ENCODE peak calls at places on chromosomes 13 and 19, in four cellular contexts. G is neural progenitor cell, Y is gastrocnemius medialis, X is kidney epithelial cell. O is an unnamed sample.

GRCh38 chr13:21231426-21231945 is 55.0 kb downstream of the MRPL57 start:
- DNase-seq in X (no peak), G (no peak), Y (no peak), O (no peak)

GRCh38 chr19:10878253-10878652 is 6.9 kb downstream of the CARM1 start:
- DNase-seq in G (no peak), X (no peak), Y (no peak), O (no peak)

GRCh38 chr19:40610396-40611064 is 9.4 kb downstream of the LTBP4 start:
- DNase-seq in G (peak; percentile 43), Y (peak; percentile 70), X (no peak), O (no peak)

GRCh38 chr13:69331245-69331644 is 776.4 kb upstream of the ATXN8OS start:
- DNase-seq in G (no peak), X (no peak), Y (no peak), O (no peak)

GRCh38 chr13:91308299-91308698 is 39.2 kb upstream of the MIR17HG start:
- DNase-seq in G (peak; percentile 31), Y (no peak), X (no peak), O (no peak)

GRCh38 chr19:51090471-51090870 is 7.8 kb upstream of the KLK14 start:
- DNase-seq in G (no peak), Y (no peak), X (no peak), O (no peak)

GRCh38 chr19:46606019-46606418 is 4.9 kb downstream of the CALM3 start:
- DNase-seq in G (no peak), Y (no peak), X (no peak), O (no peak)

GRCh38 chr13:90902255-90902654 is 445.2 kb upstream of the MIR17HG start:
- DNase-seq in X (no peak), Y (no peak), G (no peak), O (no peak)

GRCh38 chr13:43935878-43936277 is 56.2 kb downstream of the LACC1 start:
- DNase-seq in G (no peak), X (no peak), Y (no peak), O (no peak)

GRCh38 chr13:44904982-44905381 is 84.3 kb downstream of the NUFIP1 start:
- DNase-seq in Y (peak; percentile 79), X (peak; percentile 74), G (no peak), O (peak; percentile 96)

GRCh38 chr13:23433171-23434153 is at the start of gene SACS:
- DNase-seq in Y (peak; percentile 48), X (no peak), G (peak; percentile 95), O (no peak)

GRCh38 chr13:41917641-41918040 is 43.3 kb downstream of the VWA8 start:
- DNase-seq in Y (no peak), G (no peak), X (peak; percentile 12), O (no peak)

GRCh38 chr19:46784262-46785053 is 3.9 kb downstream of the SLC1A5 start:
- DNase-seq in Y (peak; percentile 26), X (peak; percentile 71), G (peak; percentile 74), O (no peak)

GRCh38 chr13:113398963-113399754 is 35.2 kb upstream of the GRTP1 start:
- DNase-seq in X (no peak), G (peak; percentile 61), Y (peak; percentile 28), O (no peak)

GRCh38 chr19:36009220-36009619 is 607 bp upstream of the SYNE4 start:
- DNase-seq in Y (no peak), G (peak; percentile 84), X (no peak), O (no peak)

GRCh38 chr13:91739751-91740150 is 341.3 kb downstream of the GPC5 start:
- DNase-seq in X (no peak), G (no peak), Y (no peak), O (no peak)

GRCh38 chr13:66992683-66993082 is 237.5 kb downstream of the PCDH9 start:
- DNase-seq in X (no peak), Y (no peak), G (no peak), O (no peak)

GRCh38 chr13:99055286-99056073 is 77.6 kb upstream of the DOCK9 start:
- DNase-seq in X (no peak), Y (no peak), G (peak; percentile 5), O (no peak)

GRCh38 chr13:21047591-21048282 is 13.6 kb downstream of the LATS2 start:
- DNase-seq in G (no peak), Y (no peak), X (no peak), O (no peak)

GRCh38 chr13:41568143-41568989 is 111.0 kb downstream of the RGCC start:
- DNase-seq in X (no peak), Y (no peak), G (no peak), O (no peak)

GRCh38 chr13:57748096-57748495 is 116.6 kb downstream of the PCDH17 start:
- DNase-seq in Y (no peak), G (no peak), X (peak; percentile 14), O (no peak)

GRCh38 chr19:49596954-49597702 is 6.1 kb downstream of the PRR12 start:
- DNase-seq in Y (no peak), G (no peak), X (no peak), O (no peak)
- TF ChIP-seq CTCF in Y (no peak), G (no peak), X (no peak), O (no peak)

GRCh38 chr19:15412832-15413231 is 6.0 kb downstream of the AKAP8L start:
- DNase-seq in Y (peak; percentile 12), G (no peak), X (no peak), O (no peak)
- H3K4me3 ChIP-seq in Y (peak overlapping the region; percentile 8), G (no peak overlapping the region), X (no peak overlapping the region), O (no peak overlapping the region)

GRCh38 chr13:49867834-49868233 is 68.3 kb downstream of the SPRYD7 start:
- DNase-seq in G (no peak), Y (no peak), X (no peak), O (no peak)

GRCh38 chr13:49865174-49865573 is 71.0 kb downstream of the SPRYD7 start:
- DNase-seq in Y (no peak), G (no peak), X (no peak), O (no peak)

GRCh38 chr13:49874430-49874829 is 61.7 kb downstream of the SPRYD7 start:
- DNase-seq in X (no peak), G (no peak), Y (no peak), O (no peak)

DNA sequence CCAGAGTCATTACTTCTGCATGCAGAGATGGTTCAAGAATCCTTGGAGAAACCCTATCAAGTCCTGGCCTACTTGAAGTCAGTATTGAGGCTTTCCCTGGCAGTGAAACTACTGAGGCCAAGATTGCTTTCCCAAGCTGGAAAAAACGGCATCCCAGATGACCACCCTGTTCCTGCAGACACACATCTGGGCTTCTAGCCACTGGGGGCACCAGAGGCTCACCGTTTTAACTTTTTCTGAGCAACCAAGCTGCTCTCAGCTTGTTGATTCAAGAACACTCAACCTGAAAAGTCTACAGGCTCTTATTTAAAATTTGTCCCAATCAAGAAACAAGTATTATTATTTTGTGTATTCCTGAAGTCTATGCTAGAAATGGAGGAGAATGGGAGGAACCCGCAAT is 66.6 kb downstream of the SPRYD7 start:
- DNase-seq in X (no peak), G (peak; percentile 57), Y (no peak), O (peak; percentile 9)
- TF ChIP-seq CTCF in X (peak; percentile 21), G (peak; percentile 57), Y (no peak), O (peak; percentile 61)

GRCh38 chr13:29504691-29505090 is 90.8 kb downstream of the SLC7A1 start:
- DNase-seq in X (no peak), G (no peak), Y (no peak), O (no peak)
- H3K4me3 ChIP-seq in X (no peak overlapping the region), G (no peak overlapping the region), Y (no peak overlapping the region), O (no peak overlapping the region)

DNA sequence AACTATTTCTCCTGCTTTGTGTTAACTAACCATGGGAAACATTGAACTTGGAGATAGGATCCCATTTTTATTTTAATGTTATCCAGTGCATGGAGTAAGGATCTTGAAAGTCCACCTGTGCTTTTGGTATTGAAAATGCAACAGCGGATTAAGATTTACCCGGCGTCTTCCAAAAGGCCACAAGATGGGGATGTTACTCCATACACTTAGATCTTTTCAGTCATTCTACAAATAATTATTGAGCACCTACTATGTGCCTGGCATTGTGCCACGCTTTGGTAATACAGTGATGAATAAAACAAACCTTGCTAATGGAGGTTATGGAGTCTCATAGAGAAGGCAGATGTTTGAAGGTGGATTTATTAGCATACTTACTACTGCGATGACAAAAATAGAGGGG is 56.9 kb downstream of the RFC3 start:
- DNase-seq in G (no peak), Y (no peak), X (no peak), O (no peak)
- TF ChIP-seq CTCF in G (peak; percentile 35), Y (no peak), X (no peak), O (no peak)

GRCh38 chr19:3880471-3881271 is at the start of gene ATCAY:
- DNase-seq in G (peak; percentile 91), Y (no peak), X (no peak), O (no peak)
- H3K4me3 ChIP-seq in G (peak within 1 kb of the TSS; percentile 83), Y (no peak within 1 kb of the TSS), X (no peak within 1 kb of the TSS), O (no peak within 1 kb of the TSS)

DNA sequence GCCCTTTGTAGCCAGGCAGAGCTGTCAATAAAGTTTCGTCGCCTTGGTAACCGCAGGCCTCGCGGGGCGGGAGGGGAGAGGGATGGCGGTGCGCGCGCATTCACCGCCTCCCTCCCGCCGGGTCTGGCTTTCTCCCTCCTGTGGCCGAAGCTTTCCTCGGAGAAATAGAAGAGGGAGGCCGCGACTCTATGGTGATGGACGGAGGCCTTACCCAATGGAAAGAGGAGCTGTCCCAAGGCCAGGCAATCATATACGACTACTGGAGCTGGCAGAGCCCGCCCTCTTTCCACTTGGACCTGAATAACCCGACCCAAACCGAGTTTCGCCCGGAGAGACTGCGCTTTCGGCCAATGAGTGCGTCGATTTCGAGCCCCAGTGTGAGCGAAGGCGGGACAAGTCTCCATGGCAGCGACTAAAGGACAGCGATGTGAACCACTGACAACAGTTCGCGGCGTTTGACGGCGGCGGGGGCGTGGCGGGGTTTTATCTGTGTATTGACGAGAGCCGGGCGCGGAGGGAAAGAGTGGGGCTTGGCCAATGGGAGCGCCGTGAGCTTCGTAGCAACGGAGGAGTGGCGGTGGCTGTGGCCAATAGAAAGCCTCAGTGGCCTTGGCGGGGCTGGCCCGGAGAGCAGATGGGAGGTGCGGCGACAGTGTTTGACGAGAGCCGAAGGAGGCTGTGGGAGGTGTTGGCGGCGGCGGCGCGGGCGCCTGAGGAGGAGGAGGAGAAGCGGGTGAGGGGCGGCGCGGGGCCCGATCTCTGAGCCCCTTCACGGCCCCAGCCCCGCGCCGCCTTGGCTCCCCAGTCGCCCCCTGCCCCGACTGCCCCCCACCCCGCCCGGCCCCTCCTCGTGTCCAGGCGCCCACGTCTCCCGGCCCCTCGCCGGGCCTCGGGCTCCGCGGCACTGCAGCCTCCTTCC is at the start of gene KMT5C:
- DNase-seq in G (peak; percentile 100), X (peak; percentile 100), Y (peak; percentile 100), O (peak; percentile 100)
- TF ChIP-seq CTCF in G (peak; percentile 19), X (peak; percentile 42), Y (peak; percentile 65), O (peak; percentile 24)

DNA sequence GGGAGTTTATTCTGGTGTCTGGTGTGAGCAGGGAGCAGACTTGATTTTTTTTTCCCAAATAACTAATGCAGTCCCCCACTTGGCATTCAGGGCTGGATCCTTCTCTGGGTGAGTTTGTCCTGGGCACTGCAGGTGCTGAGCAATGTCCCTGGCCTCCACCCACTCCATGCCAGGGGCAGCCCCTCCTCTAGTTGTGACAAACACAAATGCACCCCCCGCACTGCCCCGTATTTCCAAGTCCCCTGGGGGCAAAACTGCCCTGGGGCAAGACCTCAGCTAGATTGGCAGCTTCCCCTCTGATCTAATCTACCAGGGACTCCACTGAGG is 6.4 kb downstream of the MOB3A start:
- DNase-seq in Y (no peak), X (no peak), G (no peak), O (no peak)
- H3K4me3 ChIP-seq in Y (no peak overlapping the region), X (no peak overlapping the region), G (no peak overlapping the region), O (no peak overlapping the region)

DNA sequence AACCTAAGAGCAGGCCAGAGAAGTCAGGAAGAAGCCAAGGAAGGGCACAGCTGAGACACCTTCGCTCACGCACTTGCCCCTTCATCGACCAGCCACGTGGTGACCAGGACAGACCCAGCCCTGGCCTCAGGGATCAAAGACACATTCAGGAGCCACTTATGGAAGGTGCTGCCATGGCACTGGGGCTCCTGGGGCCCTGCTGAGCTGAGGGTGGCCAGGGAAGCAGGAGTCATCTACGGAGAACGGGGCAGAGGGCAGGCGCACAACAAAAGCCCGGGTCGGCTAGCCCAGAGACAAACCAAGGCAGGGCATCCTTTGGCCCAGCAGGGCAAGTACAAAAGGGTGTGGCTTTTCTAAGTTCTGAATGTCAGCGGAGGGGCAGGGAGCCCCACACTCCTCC is 2.3 kb downstream of the PLPP2 start:
- DNase-seq in G (no peak), Y (no peak), X (no peak), O (no peak)
- TF ChIP-seq CTCF in G (no peak), Y (no peak), X (no peak), O (no peak)

O was measured in HFF-Myc.